ENCODE peak calls at places on chromosomes 4 and X, in nine cellular contexts. One of them, this sample, is unnamed.

GRCh38 chr4:60805500-60806313 is 394.4 kb upstream of the ADGRL3 start:
- DNase-seq in A549: peak; percentile 18
- DNase-seq in ovary: no peak
- DNase-seq in suprapubic skin: no peak
- DNase-seq in sigmoid colon: no peak
- DNase-seq in body of pancreas: no peak
- DNase-seq in tibial nerve: no peak
- DNase-seq in NB4: peak; percentile 44
- DNase-seq in breast epithelium: no peak
- DNase-seq in this sample: no peak

GRCh38 chrX:16213970-16214369 is 46.7 kb downstream of the MAGEB17 start:
- DNase-seq in A549: no peak
- DNase-seq in ovary: no peak
- DNase-seq in suprapubic skin: no peak
- DNase-seq in sigmoid colon: no peak
- DNase-seq in body of pancreas: no peak
- DNase-seq in tibial nerve: no peak
- DNase-seq in NB4: no peak
- DNase-seq in breast epithelium: no peak
- DNase-seq in this sample: no peak

GRCh38 chr4:3860061-3860912 is 94.1 kb downstream of the ADRA2C start:
- DNase-seq in A549: no peak
- DNase-seq in ovary: no peak
- DNase-seq in suprapubic skin: no peak
- DNase-seq in sigmoid colon: no peak
- DNase-seq in body of pancreas: no peak
- DNase-seq in tibial nerve: no peak
- DNase-seq in NB4: no peak
- DNase-seq in breast epithelium: no peak
- DNase-seq in this sample: no peak

GRCh38 chr4:182405087-182405486 is 161.9 kb downstream of the TENM3 start:
- DNase-seq in A549: no peak
- DNase-seq in ovary: no peak
- DNase-seq in suprapubic skin: no peak
- DNase-seq in sigmoid colon: no peak
- DNase-seq in body of pancreas: no peak
- DNase-seq in tibial nerve: no peak
- DNase-seq in NB4: no peak
- DNase-seq in breast epithelium: no peak
- DNase-seq in this sample: no peak

GRCh38 chr4:48065587-48066052 is 49.0 kb downstream of the NIPAL1 start:
- DNase-seq in A549: no peak
- DNase-seq in ovary: no peak
- DNase-seq in suprapubic skin: no peak
- DNase-seq in sigmoid colon: no peak
- DNase-seq in body of pancreas: no peak
- DNase-seq in tibial nerve: no peak
- DNase-seq in NB4: no peak
- DNase-seq in breast epithelium: no peak
- DNase-seq in this sample: no peak

GRCh38 chrX:63754141-63754859 is 30.7 kb downstream of the ARHGEF9 start:
- DNase-seq in A549: no peak
- DNase-seq in ovary: no peak
- DNase-seq in suprapubic skin: no peak
- DNase-seq in sigmoid colon: no peak
- DNase-seq in body of pancreas: peak; percentile 12
- DNase-seq in tibial nerve: no peak
- DNase-seq in NB4: peak; percentile 44
- DNase-seq in breast epithelium: no peak
- DNase-seq in this sample: no peak

GRCh38 chr4:161554372-161554990 is 609.3 kb downstream of the FSTL5 start:
- DNase-seq in A549: peak; percentile 40
- DNase-seq in ovary: no peak
- DNase-seq in suprapubic skin: no peak
- DNase-seq in sigmoid colon: no peak
- DNase-seq in body of pancreas: no peak
- DNase-seq in tibial nerve: no peak
- DNase-seq in NB4: no peak
- DNase-seq in breast epithelium: no peak
- DNase-seq in this sample: no peak

GRCh38 chrX:86263526-86263925 is 115.3 kb downstream of the DACH2 start:
- DNase-seq in A549: no peak
- DNase-seq in ovary: no peak
- DNase-seq in suprapubic skin: no peak
- DNase-seq in sigmoid colon: no peak
- DNase-seq in body of pancreas: no peak
- DNase-seq in tibial nerve: no peak
- DNase-seq in NB4: no peak
- DNase-seq in breast epithelium: no peak
- DNase-seq in this sample: no peak

GRCh38 chrX:7158468-7158990 is 10.6 kb upstream of the PUDP start:
- DNase-seq in A549: no peak
- DNase-seq in ovary: no peak
- DNase-seq in suprapubic skin: no peak
- DNase-seq in sigmoid colon: no peak
- DNase-seq in body of pancreas: no peak
- DNase-seq in tibial nerve: no peak
- DNase-seq in NB4: no peak
- DNase-seq in breast epithelium: no peak
- DNase-seq in this sample: no peak

GRCh38 chr4:40719008-40719623 is 30.6 kb upstream of the NSUN7 start:
- DNase-seq in A549: peak; percentile 82
- DNase-seq in ovary: no peak
- DNase-seq in suprapubic skin: no peak
- DNase-seq in sigmoid colon: no peak
- DNase-seq in body of pancreas: peak; percentile 50
- DNase-seq in tibial nerve: no peak
- DNase-seq in NB4: peak; percentile 79
- DNase-seq in breast epithelium: no peak
- DNase-seq in this sample: peak; percentile 34

GRCh38 chrX:133610056-133610455 is 194.8 kb upstream of the GPC4 start:
- DNase-seq in A549: no peak
- DNase-seq in ovary: no peak
- DNase-seq in suprapubic skin: no peak
- DNase-seq in sigmoid colon: no peak
- DNase-seq in body of pancreas: no peak
- DNase-seq in tibial nerve: no peak
- DNase-seq in NB4: no peak
- DNase-seq in breast epithelium: no peak
- DNase-seq in this sample: no peak

GRCh38 chr4:168832746-168833575 is 177.1 kb downstream of the CBR4 start:
- DNase-seq in A549: no peak
- DNase-seq in ovary: peak; percentile 72
- DNase-seq in suprapubic skin: peak; percentile 78
- DNase-seq in sigmoid colon: peak; percentile 81
- DNase-seq in body of pancreas: peak; percentile 20
- DNase-seq in tibial nerve: no peak
- DNase-seq in NB4: no peak
- DNase-seq in breast epithelium: peak; percentile 55
- DNase-seq in this sample: no peak

GRCh38 chrX:1535241-1536041 is 1.5 kb downstream of the P2RY8 start:
- DNase-seq in A549: no peak
- DNase-seq in ovary: no peak
- DNase-seq in suprapubic skin: peak; percentile 32
- DNase-seq in sigmoid colon: no peak
- DNase-seq in body of pancreas: no peak
- DNase-seq in tibial nerve: no peak
- DNase-seq in NB4: peak; percentile 64
- DNase-seq in breast epithelium: no peak
- DNase-seq in this sample: no peak

GRCh38 chr4:85761803-85762202 is 286.9 kb downstream of the ARHGAP24 start:
- DNase-seq in A549: no peak
- DNase-seq in ovary: no peak
- DNase-seq in suprapubic skin: peak; percentile 68
- DNase-seq in sigmoid colon: peak; percentile 69
- DNase-seq in body of pancreas: peak; percentile 63
- DNase-seq in tibial nerve: peak; percentile 23
- DNase-seq in NB4: no peak
- DNase-seq in breast epithelium: no peak
- DNase-seq in this sample: no peak

GRCh38 chr4:170400346-170400745 is 310.6 kb upstream of the AADAT start:
- DNase-seq in A549: no peak
- DNase-seq in ovary: no peak
- DNase-seq in suprapubic skin: no peak
- DNase-seq in sigmoid colon: no peak
- DNase-seq in body of pancreas: no peak
- DNase-seq in tibial nerve: no peak
- DNase-seq in NB4: no peak
- DNase-seq in breast epithelium: no peak
- DNase-seq in this sample: no peak

GRCh38 chrX:148914783-148915182 is 414.4 kb downstream of the AFF2 start:
- DNase-seq in A549: no peak
- DNase-seq in ovary: no peak
- DNase-seq in suprapubic skin: no peak
- DNase-seq in sigmoid colon: no peak
- DNase-seq in body of pancreas: no peak
- DNase-seq in tibial nerve: no peak
- DNase-seq in NB4: no peak
- DNase-seq in breast epithelium: no peak
- DNase-seq in this sample: peak; percentile 11

GRCh38 chr4:8100696-8101095 is 57.9 kb downstream of the ABLIM2 start:
- DNase-seq in A549: no peak
- DNase-seq in ovary: no peak
- DNase-seq in suprapubic skin: no peak
- DNase-seq in sigmoid colon: no peak
- DNase-seq in body of pancreas: no peak
- DNase-seq in tibial nerve: no peak
- DNase-seq in NB4: no peak
- DNase-seq in breast epithelium: no peak
- DNase-seq in this sample: no peak

GRCh38 chrX:134746379-134746723 is 88.1 kb upstream of the PLAC1 start:
- DNase-seq in A549: no peak
- DNase-seq in ovary: no peak
- DNase-seq in suprapubic skin: no peak
- DNase-seq in sigmoid colon: no peak
- DNase-seq in body of pancreas: no peak
- DNase-seq in tibial nerve: no peak
- DNase-seq in NB4: no peak
- DNase-seq in breast epithelium: no peak
- DNase-seq in this sample: no peak

GRCh38 chrX:150455220-150455618 is 92.1 kb downstream of the MAMLD1 start:
- DNase-seq in A549: no peak
- DNase-seq in ovary: no peak
- DNase-seq in suprapubic skin: no peak
- DNase-seq in sigmoid colon: no peak
- DNase-seq in body of pancreas: no peak
- DNase-seq in tibial nerve: no peak
- DNase-seq in NB4: no peak
- DNase-seq in breast epithelium: no peak
- DNase-seq in this sample: no peak

GRCh38 chrX:82134378-82134777 is 932.5 kb downstream of the SH3BGRL start:
- DNase-seq in A549: no peak
- DNase-seq in ovary: no peak
- DNase-seq in suprapubic skin: no peak
- DNase-seq in sigmoid colon: no peak
- DNase-seq in body of pancreas: no peak
- DNase-seq in tibial nerve: no peak
- DNase-seq in NB4: no peak
- DNase-seq in breast epithelium: no peak
- DNase-seq in this sample: no peak
- TF ChIP-seq POLR2A in A549: no peak
- TF ChIP-seq POLR2A in ovary: no peak
- TF ChIP-seq POLR2A in suprapubic skin: no peak
- TF ChIP-seq POLR2A in sigmoid colon: no peak
- TF ChIP-seq POLR2A in body of pancreas: no peak
- TF ChIP-seq POLR2A in tibial nerve: no peak
- TF ChIP-seq POLR2A in NB4: no peak
- TF ChIP-seq POLR2A in breast epithelium: no peak
- TF ChIP-seq POLR2A in this sample: no peak

GRCh38 chrX:103356023-103356798 is at the start of gene TCEAL9:
- DNase-seq in A549: peak; percentile 74
- DNase-seq in ovary: peak; percentile 82
- DNase-seq in suprapubic skin: peak; percentile 74
- DNase-seq in sigmoid colon: peak; percentile 87
- DNase-seq in body of pancreas: peak; percentile 63
- DNase-seq in tibial nerve: peak; percentile 20
- DNase-seq in NB4: no peak
- DNase-seq in breast epithelium: peak; percentile 54
- DNase-seq in this sample: no peak
- TF ChIP-seq POLR2A in A549: peak; percentile 71
- TF ChIP-seq POLR2A in ovary: peak; percentile 94
- TF ChIP-seq POLR2A in suprapubic skin: no peak
- TF ChIP-seq POLR2A in sigmoid colon: peak; percentile 79
- TF ChIP-seq POLR2A in body of pancreas: peak; percentile 48
- TF ChIP-seq POLR2A in tibial nerve: peak; percentile 88
- TF ChIP-seq POLR2A in NB4: no peak
- TF ChIP-seq POLR2A in breast epithelium: peak; percentile 71
- TF ChIP-seq POLR2A in this sample: no peak

DNA sequence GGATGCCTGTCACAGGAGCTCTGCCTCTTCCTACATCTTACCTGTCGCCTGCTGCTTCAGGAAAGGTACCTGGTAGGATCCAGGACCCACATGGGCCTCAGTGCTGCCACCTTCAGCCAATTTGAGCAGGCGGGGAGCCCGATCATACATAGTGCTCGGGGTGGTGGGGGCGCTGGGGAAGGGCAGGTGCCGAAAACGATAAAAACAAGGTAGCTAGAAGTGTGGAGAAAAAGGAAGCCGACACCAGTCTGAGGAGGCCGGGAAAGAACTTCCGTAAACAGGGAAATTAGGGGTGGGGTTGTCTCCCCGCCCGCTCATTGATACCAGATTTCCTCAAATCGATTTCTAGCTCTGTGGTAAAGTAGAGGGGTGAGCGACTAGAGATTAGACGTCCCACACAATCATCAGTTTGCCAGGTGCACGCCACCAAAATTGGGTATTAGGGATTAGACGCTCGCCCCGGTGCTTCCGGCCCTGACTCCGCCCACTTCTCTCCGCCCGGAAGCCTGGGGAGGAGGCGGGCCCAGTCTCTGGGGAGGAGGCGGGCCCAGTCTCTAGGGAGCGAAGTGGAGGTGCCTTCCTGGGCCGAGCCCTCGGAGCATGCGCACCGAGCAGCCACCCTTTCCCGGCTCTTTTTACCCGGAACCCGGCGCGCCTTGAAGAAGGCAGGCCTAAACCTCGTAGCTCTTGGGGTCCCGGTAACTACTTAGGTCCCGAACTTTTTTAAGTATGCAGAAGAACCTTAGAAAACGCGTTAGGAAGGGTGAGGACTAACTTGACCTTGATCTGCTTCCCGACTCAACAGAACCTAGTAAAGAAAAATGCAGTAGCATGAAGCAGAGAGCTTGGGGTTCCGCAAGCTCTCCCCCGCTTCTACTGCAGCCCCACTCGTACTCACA is at the start of gene STPG2:
- DNase-seq in A549: peak; percentile 91
- DNase-seq in ovary: peak; percentile 91
- DNase-seq in suprapubic skin: peak; percentile 91
- DNase-seq in sigmoid colon: peak; percentile 94
- DNase-seq in body of pancreas: peak; percentile 96
- DNase-seq in tibial nerve: peak; percentile 76
- DNase-seq in NB4: peak; percentile 82
- DNase-seq in breast epithelium: peak; percentile 91
- DNase-seq in this sample: peak; percentile 60
- TF ChIP-seq POLR2A in A549: peak; percentile 23
- TF ChIP-seq POLR2A in ovary: peak; percentile 53
- TF ChIP-seq POLR2A in suprapubic skin: no peak
- TF ChIP-seq POLR2A in sigmoid colon: peak; percentile 51
- TF ChIP-seq POLR2A in body of pancreas: peak; percentile 57
- TF ChIP-seq POLR2A in tibial nerve: peak; percentile 63
- TF ChIP-seq POLR2A in NB4: peak; percentile 19
- TF ChIP-seq POLR2A in breast epithelium: peak; percentile 66
- TF ChIP-seq POLR2A in this sample: peak; percentile 75

GRCh38 chr4:26319467-26320158 is 1.2 kb upstream of the RBPJ start:
- DNase-seq in A549: peak; percentile 99
- DNase-seq in ovary: peak; percentile 98
- DNase-seq in suprapubic skin: peak; percentile 98
- DNase-seq in sigmoid colon: peak; percentile 99
- DNase-seq in body of pancreas: peak; percentile 99
- DNase-seq in tibial nerve: peak; percentile 97
- DNase-seq in NB4: peak; percentile 100
- DNase-seq in breast epithelium: peak; percentile 98
- DNase-seq in this sample: peak; percentile 79
- TF ChIP-seq POLR2A in A549: no peak
- TF ChIP-seq POLR2A in ovary: peak; percentile 40
- TF ChIP-seq POLR2A in suprapubic skin: no peak
- TF ChIP-seq POLR2A in sigmoid colon: no peak
- TF ChIP-seq POLR2A in body of pancreas: no peak
- TF ChIP-seq POLR2A in tibial nerve: peak; percentile 46
- TF ChIP-seq POLR2A in NB4: peak; percentile 44
- TF ChIP-seq POLR2A in breast epithelium: no peak
- TF ChIP-seq POLR2A in this sample: no peak

This sample was measured in GM12892.